ENCODE peak calls at places on chromosomes 13 and 19, in four cellular contexts. X, I, H and V are unnamed samples.

GRCh38 chr19:30718728-30719127 is 346.5 kb downstream of the ZNF536 start:
- DNase-seq in X (no peak), I (no peak), H (no peak), V (no peak)

GRCh38 chr19:5298502-5298901 is 42.1 kb downstream of the PTPRS start:
- DNase-seq in X (no peak), I (peak), H (peak), V (peak)

GRCh38 chr13:90803210-90803609 is 544.3 kb upstream of the MIR17HG start:
- DNase-seq in X (no peak), I (no peak), H (no peak), V (no peak)

GRCh38 chr19:56356944-56357343 is 36.4 kb downstream of the ZNF582 start:
- DNase-seq in X (no peak), I (no peak), H (no peak), V (no peak)

GRCh38 chr13:109610517-109610916 is 175.9 kb downstream of the IRS2 start:
- DNase-seq in X (no peak), I (peak), H (peak), V (no peak)

GRCh38 chr13:48532146-48532472 is 771 bp downstream of the RCBTB2 start:
- DNase-seq in X (no peak), I (peak), H (no peak), V (no peak)

GRCh38 chr19:32682317-32682716 is 6.7 kb downstream of the RGS9BP start:
- DNase-seq in X (no peak), I (no peak), H (no peak), V (no peak)

GRCh38 chr13:48902421-48902820 is 73.3 kb upstream of the FNDC3A start:
- DNase-seq in X (no peak), I (peak), H (peak), V (no peak)

GRCh38 chr13:32211788-32212187 is 103.4 kb downstream of the ZAR1L start:
- DNase-seq in X (no peak), I (no peak), H (peak), V (no peak)

GRCh38 chr13:110364081-110364480 is 57.0 kb downstream of the COL4A2 start:
- DNase-seq in X (no peak), I (no peak), H (no peak), V (no peak)

GRCh38 chr19:45477713-45478453 is 10.1 kb downstream of the FOSB start:
- DNase-seq in X (no peak), I (no peak), H (no peak), V (no peak)

GRCh38 chr19:43524922-43525835 is 1.8 kb downstream of the ETHE1 start:
- DNase-seq in X (peak), I (peak), H (peak), V (peak)

GRCh38 chr13:95858286-95859075 is 181.5 kb downstream of the DNAJC3 start:
- DNase-seq in X (no peak), I (no peak), H (peak), V (no peak)

GRCh38 chr13:75372923-75373841 is 108.8 kb downstream of the TBC1D4 start:
- DNase-seq in X (no peak), I (no peak), H (no peak), V (no peak)

GRCh38 chr13:35139591-35139990 is 197.5 kb downstream of the NBEA start:
- DNase-seq in X (no peak), I (no peak), H (peak), V (no peak)

GRCh38 chr19:34084396-34085145 is 87.7 kb upstream of the LSM14A start:
- DNase-seq in X (no peak), I (no peak), H (no peak), V (no peak)

GRCh38 chr13:45847554-45848224 is 3.9 kb downstream of the SIAH3 start:
- DNase-seq in X (no peak), I (peak), H (no peak), V (no peak)

GRCh38 chr13:50677687-50678463 is 165.6 kb downstream of the DLEU7 start:
- DNase-seq in X (no peak), I (no peak), H (no peak), V (no peak)

GRCh38 chr13:112184851-112185371 is 118.0 kb downstream of the SOX1 start:
- DNase-seq in X (no peak), I (no peak), H (no peak), V (peak)

GRCh38 chr19:39390460-39390758 is 497 bp downstream of the PAF1 start:
- DNase-seq in X (no peak), I (no peak), H (peak), V (no peak)

GRCh38 chr19:39389621-39390414 is 1.1 kb downstream of the PAF1 start:
- DNase-seq in X (no peak), I (no peak), H (no peak), V (no peak)

GRCh38 chr19:39386557-39386956 is 4.3 kb downstream of the PAF1 start:
- DNase-seq in X (no peak), I (no peak), H (no peak), V (no peak)

GRCh38 chr19:39388657-39389056 is 2.2 kb downstream of the PAF1 start:
- DNase-seq in X (no peak), I (no peak), H (no peak), V (no peak)

GRCh38 chr19:39390759-39391592 is at the start of the genes MED29 and PAF1:
- DNase-seq in X (peak), I (peak), H (peak), V (peak)
- TF ChIP-seq CTCF in X (peak), I (no peak), H (no peak), V (no peak)

GRCh38 chr19:22882797-22883196 is 50.7 kb downstream of the ZNF723 start:
- DNase-seq in X (no peak), I (no peak), H (peak), V (no peak)
- TF ChIP-seq CTCF in X (peak), I (peak), H (peak), V (no peak)

DNA sequence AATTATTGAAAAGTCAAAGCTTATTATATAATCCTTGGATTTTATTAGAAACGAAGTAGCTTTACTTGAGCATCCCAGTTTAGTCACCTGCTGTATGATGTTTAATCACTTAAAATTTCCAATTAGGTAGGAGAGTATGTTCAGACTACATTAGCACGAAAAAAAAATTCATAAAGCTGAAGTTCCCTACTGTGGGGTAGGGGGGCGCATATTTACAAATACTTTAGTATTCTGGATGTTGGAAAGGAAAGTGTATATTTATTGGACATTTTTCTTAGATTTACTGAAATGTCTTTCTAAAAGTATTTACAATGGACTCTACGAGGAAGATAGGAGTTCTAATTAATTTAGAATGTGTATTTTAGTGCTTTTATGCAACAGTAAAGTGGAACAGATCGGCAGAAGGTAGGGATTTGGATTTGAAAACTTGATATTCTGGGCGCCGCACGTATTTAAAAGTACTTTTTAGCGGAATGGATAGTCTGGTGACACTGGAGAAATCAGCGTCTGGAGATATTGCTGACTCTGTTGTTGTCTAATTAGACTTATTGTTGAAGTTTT is 1.9 kb downstream of the CDK8 start:
- DNase-seq in X (no peak), I (no peak), H (peak), V (no peak)
- TF ChIP-seq CTCF in X (no peak), I (peak), H (peak), V (no peak)

GRCh38 chr19:18420931-18421330 is 1.7 kb downstream of the SSBP4 start:
- DNase-seq in X (no peak), I (no peak), H (no peak), V (no peak)

GRCh38 chr19:18418034-18418724 is 1.0 kb upstream of the SSBP4 start:
- DNase-seq in X (peak), I (peak), H (no peak), V (no peak)

GRCh38 chr19:18418725-18419194 is 438 bp upstream of the SSBP4 start:
- DNase-seq in X (peak), I (no peak), H (no peak), V (no peak)

GRCh38 chr19:18419699-18420460 is 682 bp downstream of the SSBP4 start:
- DNase-seq in X (peak), I (peak), H (no peak), V (no peak)

DNA sequence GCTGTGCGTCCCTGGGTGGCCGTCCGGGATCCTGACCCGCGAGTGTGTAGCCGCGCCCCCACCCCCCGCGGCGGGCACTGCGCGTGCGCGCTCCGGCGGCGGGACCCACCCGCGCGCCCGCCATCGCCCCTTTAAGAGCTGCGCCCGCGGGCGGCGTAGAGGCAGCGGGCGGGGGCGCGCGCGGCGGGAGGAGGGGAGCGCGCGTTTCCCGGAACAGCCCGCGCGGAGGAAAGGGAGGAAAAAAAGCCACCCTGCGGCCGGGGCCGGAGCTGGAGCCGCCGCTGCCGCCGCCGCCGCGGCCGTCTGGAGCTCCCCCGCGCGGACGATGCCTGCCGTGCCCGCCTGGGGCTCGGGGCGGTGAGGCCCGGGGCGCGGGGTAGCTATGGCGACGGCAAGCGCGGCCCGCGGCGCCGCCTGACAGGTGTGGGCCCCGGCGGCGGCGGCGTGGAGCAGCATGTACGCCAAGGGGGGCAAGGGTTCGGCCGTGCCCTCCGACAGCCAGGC is at the start of gene SSBP4:
- DNase-seq in X (peak), I (peak), H (peak), V (peak)
- TF ChIP-seq CTCF in X (peak), I (peak), H (peak), V (peak)

GRCh38 chr13:28718538-28719226 is at the start of gene SLC46A3:
- DNase-seq in X (peak), I (peak), H (peak), V (peak)
- TF ChIP-seq CTCF in X (peak), I (no peak), H (no peak), V (peak)

GRCh38 chr13:78960881-78961280 is 301.9 kb upstream of the OBI1 start:
- DNase-seq in X (no peak), I (peak), H (no peak), V (no peak)
- TF ChIP-seq CTCF in X (no peak), I (no peak), H (no peak), V (no peak)